ENCODE peak calls at places on chromosomes 1 and 21, in eight cellular contexts. J is psoas muscle; D is uterus; Q is A549; E is CD8-positive, alpha-beta T cell; Y is CD4-positive, alpha-beta T cell; X is HCT116; O is prostate gland. V is an unnamed sample.

GRCh38 chr1:2856076-2856390 is 54.5 kb upstream of the TTC34 start:
- DNase-seq in X (no peak), O (no peak), E (no peak), Q (no peak), D (no peak), J (no peak), Y (no peak), V (no peak)

GRCh38 chr1:95023399-95024050 is 49.2 kb downstream of the ALG14 start:
- DNase-seq in Y (no peak), Q (no peak), X (no peak), E (no peak), O (no peak), J (no peak), D (no peak), V (peak; percentile 58)

GRCh38 chr1:78247079-78247478 is 201.3 kb downstream of the GIPC2 start:
- DNase-seq in J (no peak), O (no peak), E (no peak), Q (no peak), X (no peak), D (no peak), Y (no peak), V (no peak)

GRCh38 chr1:60504206-60504868 is 430.8 kb upstream of the C1orf87 start:
- DNase-seq in O (no peak), X (no peak), E (no peak), J (no peak), Y (no peak), D (no peak), Q (no peak), V (no peak)

GRCh38 chr1:14626869-14627607 is 28.6 kb downstream of the KAZN start:
- DNase-seq in J (peak; percentile 22), E (no peak), Q (no peak), X (no peak), Y (no peak), O (no peak), D (peak; percentile 32), V (peak; percentile 40)

GRCh38 chr1:19068639-19069276 is 112.3 kb upstream of the IFFO2 start:
- DNase-seq in Y (no peak), J (no peak), E (no peak), X (no peak), Q (no peak), D (no peak), O (no peak), V (no peak)

GRCh38 chr1:13836136-13836535 is 136.1 kb downstream of the PRDM2 start:
- DNase-seq in O (no peak), Y (no peak), E (no peak), Q (no peak), D (no peak), J (no peak), X (no peak), V (no peak)

GRCh38 chr21:30434033-30434631 is 4.1 kb downstream of the KRTAP13-4 start:
- DNase-seq in D (no peak), O (peak; percentile 10), Y (no peak), Q (no peak), J (no peak), X (no peak), E (no peak), V (peak; percentile 21)

GRCh38 chr21:25929859-25930520 is 195.2 kb downstream of the GABPA start:
- DNase-seq in J (peak; percentile 21), D (no peak), X (no peak), Q (no peak), O (no peak), E (no peak), Y (no peak), V (peak; percentile 56)

GRCh38 chr21:45183852-45184251 is 103.8 kb downstream of the POFUT2 start:
- DNase-seq in D (no peak), Q (no peak), X (no peak), Y (no peak), E (no peak), O (no peak), J (no peak), V (no peak)

GRCh38 chr1:59116920-59117542 is 179.9 kb upstream of the FGGY start:
- DNase-seq in O (no peak), D (no peak), E (no peak), Y (no peak), J (peak; percentile 23), X (no peak), Q (no peak), V (peak; percentile 34)

GRCh38 chr1:88003255-88003654 is 674.6 kb downstream of the LMO4 start:
- DNase-seq in Y (no peak), Q (no peak), O (no peak), X (no peak), D (no peak), E (no peak), J (no peak), V (no peak)

GRCh38 chr21:34043333-34043732 is 30.0 kb upstream of the MRPS6 start:
- DNase-seq in O (no peak), E (no peak), J (no peak), D (no peak), Y (no peak), Q (no peak), X (no peak), V (no peak)

GRCh38 chr1:56710646-56711045 is 65.5 kb downstream of the PRKAA2 start:
- DNase-seq in Q (no peak), J (no peak), E (no peak), X (no peak), O (no peak), D (no peak), Y (no peak), V (peak; percentile 54)

GRCh38 chr1:202355944-202356553 is 7.5 kb downstream of the PPP1R12B start:
- DNase-seq in D (no peak), J (no peak), X (no peak), O (no peak), Y (no peak), Q (no peak), E (no peak), V (no peak)

GRCh38 chr1:156750932-156751723 is at the start of gene HDGF:
- DNase-seq in Q (no peak), D (peak; percentile 63), Y (peak; percentile 35), E (peak; percentile 46), O (no peak), J (peak; percentile 69), X (no peak), V (no peak)

GRCh38 chr21:45920824-45921600 is 60.6 kb upstream of the COL6A1 start:
- DNase-seq in Y (no peak), D (no peak), X (no peak), O (no peak), Q (no peak), E (no peak), J (no peak), V (no peak)

GRCh38 chr21:44455524-44456206 is 355 bp downstream of the LRRC3 start:
- DNase-seq in Y (peak; percentile 13), Q (peak; percentile 41), O (peak; percentile 25), X (no peak), E (no peak), J (no peak), D (no peak), V (peak; percentile 45)

GRCh38 chr1:151325646-151326429 is 1.4 kb downstream of the PI4KB start:
- DNase-seq in X (no peak), J (no peak), D (no peak), O (no peak), Y (no peak), E (no peak), Q (no peak), V (no peak)

GRCh38 chr1:7013833-7014639 is 228.8 kb downstream of the CAMTA1 start:
- DNase-seq in J (no peak), O (no peak), E (no peak), Q (no peak), X (no peak), D (no peak), Y (no peak), V (no peak)

DNA sequence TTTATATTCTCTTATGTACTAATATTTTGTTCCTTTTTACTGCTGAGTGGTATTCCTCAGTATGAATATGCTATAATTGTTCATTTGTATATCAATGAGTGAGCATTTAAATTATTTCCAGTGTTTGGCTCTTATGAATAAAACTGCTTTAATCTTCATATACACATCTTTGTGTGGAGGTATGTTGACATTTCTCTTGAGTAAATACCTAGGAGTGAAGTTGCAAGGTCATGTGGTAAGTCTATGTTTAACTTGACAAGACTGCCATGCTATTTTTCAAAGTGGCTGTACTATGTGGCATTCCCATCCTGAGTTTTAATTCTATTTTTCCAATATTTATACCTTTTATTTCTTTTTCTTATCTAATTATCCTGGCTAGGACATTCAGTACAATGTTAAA is 124.2 kb downstream of the ADSS2 start:
- DNase-seq in O (no peak), Q (no peak), J (no peak), E (no peak), Y (no peak), D (no peak), X (no peak), V (no peak)
- TF ChIP-seq CTCF in O (no peak), Q (no peak), J (no peak), E (no peak), Y (no peak), D (no peak), X (no peak), V (no peak)

GRCh38 chr1:43357251-43357650 is 1.5 kb upstream of the CDC20 start:
- DNase-seq in Q (no peak), X (no peak), D (no peak), E (no peak), O (no peak), Y (no peak), J (no peak), V (no peak)
- H3K27ac ChIP-seq in Q (peak overlapping the region; percentile 97), X (peak overlapping the region; percentile 80), D (no peak overlapping the region), E (no peak overlapping the region), O (no peak overlapping the region), Y (no peak overlapping the region), J (no peak overlapping the region), V (peak overlapping the region; percentile 94)

GRCh38 chr1:237901284-237901870 is 10.7 kb upstream of the ZP4 start:
- DNase-seq in J (no peak), D (no peak), E (no peak), Y (no peak), O (no peak), Q (peak; percentile 32), X (no peak), V (peak; percentile 34)

DNA sequence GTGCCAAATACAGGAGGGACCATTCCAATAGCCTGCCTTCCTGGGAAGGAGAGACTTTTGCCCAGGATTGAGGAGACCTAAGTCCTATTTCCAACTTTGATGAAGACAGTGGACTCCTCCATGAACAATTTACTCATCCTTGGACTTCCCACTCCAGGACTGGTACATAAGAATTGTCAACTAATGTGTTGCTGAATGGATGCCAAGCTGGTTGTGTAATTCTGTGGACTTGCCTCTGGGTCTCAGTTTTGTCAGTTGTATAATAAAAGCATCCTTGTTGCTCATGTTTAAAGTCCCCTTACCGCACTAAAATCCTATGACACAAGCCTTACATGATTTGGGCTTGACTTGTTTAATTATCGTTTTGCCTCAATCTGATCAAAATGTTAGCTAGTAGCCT is 13.2 kb upstream of the ZP4 start:
- DNase-seq in D (no peak), Q (no peak), J (no peak), X (no peak), Y (no peak), O (no peak), E (no peak), V (no peak)
- TF ChIP-seq CTCF in D (no peak), Q (no peak), J (no peak), X (no peak), Y (no peak), O (no peak), E (no peak), V (no peak)

DNA sequence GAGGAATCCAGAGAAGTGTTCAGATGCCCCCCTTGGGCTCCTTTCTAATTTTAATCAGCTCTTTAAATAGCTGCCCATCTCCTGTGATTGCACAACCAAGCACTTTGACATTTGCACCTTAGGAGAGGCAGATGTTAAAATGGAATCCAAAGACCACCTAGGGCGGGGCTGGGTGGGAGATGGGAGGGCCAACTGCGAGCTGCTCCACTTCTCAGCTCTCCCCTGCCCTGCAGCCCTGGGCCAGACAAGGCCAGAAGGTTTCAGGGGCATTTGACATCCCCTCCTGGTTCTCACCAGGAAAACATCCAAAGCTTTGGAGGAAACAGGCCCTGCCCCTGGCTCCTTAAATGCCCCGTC is 106.9 kb downstream of the DHRS3 start:
- DNase-seq in O (no peak), Q (no peak), D (no peak), Y (no peak), X (no peak), J (no peak), E (no peak), V (no peak)
- H3K27ac ChIP-seq in O (no peak overlapping the region), Q (no peak overlapping the region), D (peak overlapping the region; percentile 7), Y (peak overlapping the region; percentile 89), X (no peak overlapping the region), J (peak overlapping the region; percentile 72), E (peak overlapping the region; percentile 64), V (no peak overlapping the region)

V was measured in RWPE1.